ENCODE peak calls at places on chromosome 18, in nine cellular contexts. U is DMS153; G is SK-MEL-5; K is T-helper 9 cell; W is SW480; R is glomerular endothelial cell; E is right cardiac atrium; Q is GM12892; C is activated T-helper 1 cell treated with anti-CD3 and anti-CD28 coated beads, Interleukin-2, amount 50 U/mL, for 16 hours. N is an unnamed sample.
A peak's percentile ranks its signal among the peaks of the same experiment; 100 is the strongest.

GRCh38 chr18:22563098-22563707 is 145.5 kb upstream of the CTAGE1 start:
- DNase-seq in U (peak; percentile 47), G (peak; percentile 81), K (no peak), W (peak; percentile 81), R (peak; percentile 93), E (no peak), Q (peak; percentile 25), C (no peak), N (no peak)

GRCh38 chr18:25465152-25465790 is 113.3 kb upstream of the ZNF521 start:
- DNase-seq in U (no peak), G (no peak), K (no peak), W (no peak), R (no peak), E (no peak), Q (no peak), C (no peak), N (no peak)

GRCh38 chr18:9507565-9508088 is 32.3 kb downstream of the RALBP1 start:
- DNase-seq in U (no peak), G (no peak), K (no peak), W (no peak), R (no peak), E (no peak), Q (no peak), C (no peak), N (no peak)

GRCh38 chr18:8747440-8747937 is 42.1 kb downstream of the MTCL1 start:
- DNase-seq in U (no peak), G (no peak), K (no peak), W (no peak), R (peak; percentile 77), E (no peak), Q (no peak), C (no peak), N (no peak)

GRCh38 chr18:76496200-76496890 is 1.3 kb upstream of the ZNF516 start:
- DNase-seq in U (peak; percentile 34), G (peak; percentile 50), K (no peak), W (no peak), R (no peak), E (peak; percentile 91), Q (no peak), C (no peak), N (no peak)

GRCh38 chr18:26721876-26722581 is 143.5 kb downstream of the AQP4 start:
- DNase-seq in U (no peak), G (no peak), K (no peak), W (no peak), R (no peak), E (no peak), Q (no peak), C (no peak), N (no peak)

GRCh38 chr18:2301316-2301715 is 270.0 kb downstream of the METTL4 start:
- DNase-seq in U (no peak), G (no peak), K (no peak), W (no peak), R (no peak), E (no peak), Q (no peak), C (no peak), N (no peak)

GRCh38 chr18:3455090-3455640 is 5.2 kb downstream of the TGIF1 start:
- DNase-seq in U (no peak), G (no peak), K (no peak), W (no peak), R (no peak), E (no peak), Q (no peak), C (no peak), N (no peak)

GRCh38 chr18:42459873-42460272 is 504.8 kb downstream of the PIK3C3 start:
- DNase-seq in U (no peak), G (no peak), K (no peak), W (no peak), R (no peak), E (no peak), Q (no peak), C (no peak), N (no peak)

GRCh38 chr18:74524097-74524496 is 10.2 kb upstream of the CNDP1 start:
- DNase-seq in U (peak; percentile 60), G (no peak), K (no peak), W (peak; percentile 20), R (no peak), E (no peak), Q (no peak), C (no peak), N (no peak)

GRCh38 chr18:73881396-73881795 is 266.2 kb downstream of the FBXO15 start:
- DNase-seq in U (no peak), G (no peak), K (no peak), W (no peak), R (no peak), E (no peak), Q (no peak), C (no peak), N (no peak)

GRCh38 chr18:68660355-68661183 is 54.3 kb downstream of the TMX3 start:
- DNase-seq in U (peak; percentile 41), G (peak; percentile 60), K (no peak), W (peak; percentile 33), R (peak; percentile 29), E (no peak), Q (no peak), C (no peak), N (no peak)

GRCh38 chr18:8106603-8107002 is 502.6 kb upstream of the RAB12 start:
- DNase-seq in U (no peak), G (peak; percentile 3), K (no peak), W (no peak), R (no peak), E (no peak), Q (no peak), C (no peak), N (no peak)

GRCh38 chr18:48667276-48668254 is 128.7 kb downstream of the CTIF start:
- DNase-seq in U (peak; percentile 29), G (no peak), K (no peak), W (peak; percentile 5), R (no peak), E (no peak), Q (no peak), C (no peak), N (no peak)

GRCh38 chr18:34809697-34810096 is 99.6 kb downstream of the DTNA start:
- DNase-seq in U (peak; percentile 4), G (peak; percentile 53), K (no peak), W (no peak), R (no peak), E (peak; percentile 88), Q (no peak), C (no peak), N (no peak)

GRCh38 chr18:23703057-23703986 is 14.1 kb downstream of the LAMA3 start:
- DNase-seq in U (peak; percentile 47), G (peak; percentile 79), K (no peak), W (peak; percentile 81), R (peak; percentile 58), E (no peak), Q (no peak), C (no peak), N (peak; percentile 13)

GRCh38 chr18:47254341-47254939 is 3.0 kb upstream of the SKOR2 start:
- DNase-seq in U (no peak), G (peak; percentile 22), K (no peak), W (no peak), R (no peak), E (peak; percentile 75), Q (no peak), C (no peak), N (no peak)

GRCh38 chr18:73409242-73409641 is 541.5 kb upstream of the NETO1 start:
- DNase-seq in U (no peak), G (no peak), K (no peak), W (no peak), R (no peak), E (no peak), Q (no peak), C (no peak), N (no peak)

GRCh38 chr18:76709659-76710645 is 112.4 kb upstream of the ZNF236 start:
- DNase-seq in U (peak; percentile 45), G (peak; percentile 72), K (peak; percentile 41), W (peak; percentile 47), R (peak; percentile 33), E (peak; percentile 87), Q (peak; percentile 56), C (peak; percentile 26), N (peak; percentile 45)

GRCh38 chr18:55076643-55077218 is 117.5 kb upstream of the CCDC68 start:
- DNase-seq in U (no peak), G (no peak), K (no peak), W (no peak), R (no peak), E (no peak), Q (no peak), C (no peak), N (no peak)

GRCh38 chr18:72612894-72613537 is 68.9 kb upstream of the CBLN2 start:
- DNase-seq in U (no peak), G (no peak), K (no peak), W (no peak), R (no peak), E (no peak), Q (no peak), C (no peak), N (no peak)

GRCh38 chr18:57801379-57802165 is 1.5 kb downstream of the ATP8B1 start:
- DNase-seq in U (no peak), G (no peak), K (no peak), W (no peak), R (no peak), E (peak; percentile 67), Q (no peak), C (no peak), N (no peak)

GRCh38 chr18:34977787-34978532 is 63.3 kb upstream of the MAPRE2 start:
- DNase-seq in U (peak; percentile 23), G (peak; percentile 13), K (peak; percentile 12), W (no peak), R (no peak), E (peak; percentile 70), Q (peak; percentile 5), C (peak; percentile 10), N (no peak)

GRCh38 chr18:6239716-6240115 is 175.0 kb downstream of the L3MBTL4 start:
- DNase-seq in U (no peak), G (no peak), K (no peak), W (no peak), R (no peak), E (no peak), Q (no peak), C (no peak), N (no peak)

GRCh38 chr18:58454406-58455061 is 174.4 kb downstream of the ALPK2 start:
- DNase-seq in U (no peak), G (no peak), K (no peak), W (peak; percentile 9), R (no peak), E (no peak), Q (no peak), C (no peak), N (no peak)

GRCh38 chr18:56431551-56431950 is 206.8 kb downstream of the TXNL1 start:
- DNase-seq in U (peak; percentile 11), G (no peak), K (no peak), W (peak; percentile 1), R (no peak), E (no peak), Q (no peak), C (no peak), N (no peak)

GRCh38 chr18:72700961-72701710 is 157.0 kb upstream of the CBLN2 start:
- DNase-seq in U (peak; percentile 10), G (peak; percentile 34), K (no peak), W (peak; percentile 1), R (no peak), E (no peak), Q (no peak), C (no peak), N (no peak)

GRCh38 chr18:3994061-3994687 is 460.9 kb downstream of the DLGAP1 start:
- DNase-seq in U (no peak), G (no peak), K (no peak), W (no peak), R (no peak), E (no peak), Q (no peak), C (no peak), N (no peak)

GRCh38 chr18:37654711-37655369 is 89.2 kb upstream of the CELF4 start:
- DNase-seq in U (no peak), G (no peak), K (no peak), W (no peak), R (no peak), E (no peak), Q (no peak), C (no peak), N (no peak)

N was measured in T-helper 17 cell.